ENCODE peak calls at places on chromosomes 1 and 21, in four cellular contexts. M is endothelial cell of umbilical vein, Q is heart left ventricle, S is IMR-90. Y is an unnamed sample.
A peak's percentile ranks its signal among the peaks of the same experiment; 100 is the strongest.

GRCh38 chr1:103177146-103177850 is 69.0 kb upstream of the COL11A1 start:
- DNase-seq in S (peak; percentile 7), M (no peak), Q (no peak), Y (no peak)

GRCh38 chr1:65440322-65440864 is 19.9 kb downstream of the LEPR start:
- DNase-seq in M (no peak), Q (no peak), S (no peak), Y (no peak)

GRCh38 chr1:180194546-180195207 is 35.4 kb upstream of the LHX4 start:
- DNase-seq in Q (no peak), S (no peak), M (no peak), Y (no peak)

GRCh38 chr21:31446206-31446900 is 102.3 kb upstream of the TIAM1 start:
- DNase-seq in S (no peak), M (no peak), Q (no peak), Y (no peak)

GRCh38 chr1:48603222-48603621 is 131.2 kb upstream of the SPATA6 start:
- DNase-seq in M (no peak), Q (no peak), S (no peak), Y (no peak)

GRCh38 chr1:154478639-154479038 is 23.4 kb upstream of the TDRD10 start:
- DNase-seq in S (peak; percentile 34), Q (no peak), M (peak; percentile 34), Y (no peak)

GRCh38 chr1:99004270-99005141 is at the start of gene PLPPR5:
- DNase-seq in M (peak; percentile 12), Q (peak; percentile 24), S (peak; percentile 19), Y (no peak)

GRCh38 chr1:55334140-55334539 is 119.0 kb upstream of the USP24 start:
- DNase-seq in M (peak; percentile 37), S (no peak), Q (no peak), Y (no peak)

GRCh38 chr21:29829514-29830255 is 110.1 kb downstream of the GRIK1 start:
- DNase-seq in M (no peak), Q (no peak), S (no peak), Y (no peak)

GRCh38 chr1:111737216-111738132 is 1.7 kb downstream of the INKA2 start:
- DNase-seq in S (no peak), M (peak; percentile 14), Q (no peak), Y (no peak)
- H3K4me3 ChIP-seq in S (peak overlapping the region; percentile 65), M (peak overlapping the region; percentile 50), Q (peak overlapping the region; percentile 82), Y (peak overlapping the region; percentile 64)

GRCh38 chr1:43651188-43651587 is 1.2 kb downstream of the KDM4A start:
- DNase-seq in S (no peak), M (peak; percentile 24), Q (no peak), Y (no peak)

GRCh38 chr1:43650306-43650941 is 475 bp downstream of the KDM4A start:
- DNase-seq in S (peak; percentile 99), M (peak; percentile 94), Q (peak; percentile 97), Y (peak; percentile 96)

GRCh38 chr1:43653339-43653738 is 3.4 kb downstream of the KDM4A start:
- DNase-seq in Q (no peak), S (peak; percentile 37), M (peak; percentile 18), Y (no peak)

GRCh38 chr1:43653893-43654292 is 3.9 kb downstream of the KDM4A start:
- DNase-seq in S (no peak), M (no peak), Q (no peak), Y (no peak)

GRCh38 chr1:43651922-43652321 is 2.0 kb downstream of the KDM4A start:
- DNase-seq in S (no peak), M (no peak), Q (no peak), Y (no peak)
- H3K4me3 ChIP-seq in S (no peak overlapping the region), M (no peak overlapping the region), Q (peak overlapping the region; percentile 68), Y (no peak overlapping the region)

GRCh38 chr1:36320767-36321118 is 2.7 kb downstream of the EVA1B start:
- DNase-seq in Q (no peak), M (no peak), S (no peak), Y (no peak)
- H3K4me3 ChIP-seq in Q (peak overlapping the region; percentile 95), M (no peak overlapping the region), S (no peak overlapping the region), Y (no peak overlapping the region)

GRCh38 chr1:10401281-10401680 is 2.4 kb downstream of the PGD start:
- DNase-seq in Q (no peak), M (no peak), S (peak; percentile 76), Y (no peak)
- H3K4me3 ChIP-seq in Q (no peak overlapping the region), M (no peak overlapping the region), S (no peak overlapping the region), Y (no peak overlapping the region)

GRCh38 chr1:74674278-74675048 is 871 bp upstream of the ERICH3 start:
- DNase-seq in Q (no peak), M (no peak), S (no peak), Y (no peak)

GRCh38 chr1:74673351-74674111 is at the start of gene ERICH3:
- DNase-seq in S (no peak), Q (no peak), M (no peak), Y (peak; percentile 8)
- H3K4me3 ChIP-seq in S (peak within 1 kb of the TSS; percentile 19), Q (peak within 1 kb of the TSS; percentile 37), M (peak within 1 kb of the TSS; percentile 4), Y (peak within 1 kb of the TSS; percentile 9)

GRCh38 chr1:77926561-77927357 is 38.3 kb downstream of the NEXN start:
- DNase-seq in Q (no peak), S (no peak), M (no peak), Y (no peak)
- H3K4me3 ChIP-seq in Q (peak overlapping the region; percentile 50), S (no peak overlapping the region), M (no peak overlapping the region), Y (no peak overlapping the region)

DNA sequence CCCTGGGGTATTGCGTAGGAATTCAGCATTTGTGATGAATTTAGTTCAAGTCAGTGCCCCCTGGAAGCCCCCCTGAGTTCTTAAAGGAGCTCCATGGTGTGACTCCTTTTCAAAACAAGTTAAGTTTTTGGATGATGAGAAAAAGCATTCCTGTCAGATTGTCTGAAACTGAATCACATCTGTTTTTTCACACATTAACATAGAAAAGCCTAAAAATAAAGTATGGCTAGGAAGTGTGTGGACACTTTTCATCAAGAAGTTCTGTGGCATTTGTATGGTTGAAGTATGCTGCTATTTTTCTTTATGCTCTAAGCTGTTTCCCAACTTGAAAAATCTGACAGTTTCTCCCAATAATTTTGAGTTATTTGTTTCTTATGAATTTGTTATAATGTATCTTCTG is 33.7 kb downstream of the PRDM2 start:
- DNase-seq in Q (no peak), M (no peak), S (no peak), Y (no peak)
- H3K4me3 ChIP-seq in Q (no peak overlapping the region), M (no peak overlapping the region), S (no peak overlapping the region), Y (no peak overlapping the region)

DNA sequence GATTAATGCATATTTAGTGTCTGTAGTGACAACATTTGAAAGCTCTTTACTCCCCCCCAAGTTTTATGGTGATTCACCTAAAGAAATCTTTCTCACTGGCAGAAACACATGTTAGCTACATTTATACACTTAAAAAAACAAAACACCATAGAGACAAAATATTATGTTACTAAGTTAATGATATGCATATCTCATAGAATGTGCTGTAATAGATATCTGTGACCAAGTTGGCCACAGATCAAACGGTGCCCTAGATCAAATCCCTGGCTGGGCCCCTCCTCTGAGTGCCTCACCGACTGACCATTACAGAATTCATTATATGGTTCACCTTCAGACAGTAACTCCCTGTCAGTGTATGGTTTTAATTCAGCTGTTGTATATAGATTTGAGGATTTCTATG is 322.1 kb upstream of the LYPLAL1 start:
- DNase-seq in Q (no peak), S (peak; percentile 72), M (no peak), Y (no peak)
- H3K4me3 ChIP-seq in Q (no peak overlapping the region), S (no peak overlapping the region), M (no peak overlapping the region), Y (no peak overlapping the region)

GRCh38 chr1:153261793-153262371 is 2.4 kb downstream of the LORICRIN start:
- DNase-seq in Q (no peak), M (no peak), S (no peak), Y (no peak)

GRCh38 chr1:153260473-153260979 is 1.0 kb downstream of the LORICRIN start:
- DNase-seq in Q (no peak), S (no peak), M (no peak), Y (no peak)

GRCh38 chr1:153265457-153265856 is 6.0 kb downstream of the LORICRIN start:
- DNase-seq in Q (no peak), S (no peak), M (no peak), Y (no peak)

GRCh38 chr1:153260980-153261792 is 1.7 kb downstream of the LORICRIN start:
- DNase-seq in Q (peak; percentile 35), M (no peak), S (no peak), Y (peak; percentile 21)

GRCh38 chr1:153262462-153263157 is 3.1 kb downstream of the LORICRIN start:
- DNase-seq in Q (no peak), S (no peak), M (no peak), Y (no peak)
- H3K4me3 ChIP-seq in Q (no peak overlapping the region), S (no peak overlapping the region), M (no peak overlapping the region), Y (no peak overlapping the region)

GRCh38 chr1:211336161-211336560 is 9.5 kb downstream of the TRAF5 start:
- DNase-seq in S (no peak), M (no peak), Q (no peak), Y (no peak)
- H3K4me3 ChIP-seq in S (no peak overlapping the region), M (no peak overlapping the region), Q (no peak overlapping the region), Y (no peak overlapping the region)

Y was measured in thyroid gland.